ENCODE peak calls at places on chromosomes 5 and 9, in five cellular contexts. I is NCI-H2171 treated with DMSO at 0.1 percent for 48 hours, H is stomach, A is left ventricle myocardium inferior, F is Caki2. L is an unnamed sample.
A peak's percentile ranks its signal among the peaks of the same experiment; 100 is the strongest.

GRCh38 chr9:97873877-97874276 is 20.9 kb downstream of the FOXE1 start:
- DNase-seq in H (no peak), I (no peak), F (peak; percentile 47), A (no peak), L (no peak)

GRCh38 chr9:123074627-123075026 is 41.2 kb downstream of the GPR21 start:
- DNase-seq in F (no peak), I (no peak), H (no peak), A (no peak), L (no peak)

GRCh38 chr5:169599451-169599850 is 15.9 kb downstream of the SPDL1 start:
- DNase-seq in A (no peak), H (peak; percentile 31), I (no peak), F (no peak), L (no peak)

GRCh38 chr5:37771731-37772130 is 68.1 kb downstream of the GDNF start:
- DNase-seq in F (no peak), H (no peak), A (no peak), I (no peak), L (peak; percentile 70)

GRCh38 chr9:38213591-38213990 is 144.6 kb upstream of the SHB start:
- DNase-seq in H (no peak), A (no peak), F (no peak), I (no peak), L (no peak)

GRCh38 chr9:108040783-108041182 is 551.2 kb upstream of the KLF4 start:
- DNase-seq in A (no peak), H (peak; percentile 38), F (no peak), I (no peak), L (peak; percentile 60)

GRCh38 chr5:14322437-14323187 is 179.5 kb downstream of the TRIO start:
- DNase-seq in H (no peak), F (no peak), A (no peak), I (no peak), L (no peak)

GRCh38 chr9:272251-273213 is 57.9 kb downstream of the DOCK8 start:
- DNase-seq in A (no peak), F (no peak), H (peak; percentile 41), I (no peak), L (no peak)

GRCh38 chr5:23740029-23740428 is 232.6 kb downstream of the PRDM9 start:
- DNase-seq in A (no peak), I (no peak), H (no peak), F (no peak), L (no peak)

GRCh38 chr5:141371572-141372475 is 1.8 kb downstream of the PCDHGB3 start:
- DNase-seq in H (no peak), F (no peak), I (no peak), A (no peak), L (no peak)

GRCh38 chr5:169054506-169054905 is 246.4 kb downstream of the SLIT3 start:
- DNase-seq in F (no peak), A (no peak), H (no peak), I (no peak), L (no peak)

GRCh38 chr9:124628741-124629140 is 121.5 kb upstream of the NR5A1 start:
- DNase-seq in F (no peak), I (no peak), H (no peak), A (no peak), L (no peak)

GRCh38 chr9:950139-950538 is 26.3 kb upstream of the DMRT3 start:
- DNase-seq in A (no peak), I (no peak), H (no peak), F (no peak), L (no peak)

GRCh38 chr5:67234671-67235176 is 38.1 kb upstream of the CD180 start:
- DNase-seq in F (peak; percentile 35), A (peak; percentile 40), I (peak; percentile 1), H (no peak), L (no peak)

L was measured in epithelial cell of proximal tubule.